ENCODE peak calls at places on chromosomes 3 and 15, in five cellular contexts. P is cardiac fibroblast, G is MCF 10A, T is GM12864, H is HCT116. L is an unnamed sample.

GRCh38 chr15:91480426-91480825 is 373.1 kb upstream of the SLCO3A1 start:
- DNase-seq in P (no peak), G (no peak), T (no peak), H (no peak), L (no peak)

GRCh38 chr15:82585072-82585471 is 44.8 kb upstream of the RPS17 start:
- DNase-seq in P (peak), G (peak), T (no peak), H (no peak), L (peak)

GRCh38 chr3:157530637-157531300 is 27.6 kb upstream of the VEPH1 start:
- DNase-seq in P (peak), G (no peak), T (no peak), H (no peak), L (peak)

GRCh38 chr3:127982155-127982554 is 67.1 kb downstream of the KBTBD12 start:
- DNase-seq in P (no peak), G (no peak), T (no peak), H (no peak), L (no peak)

GRCh38 chr3:134937256-134938023 is 142.4 kb downstream of the EPHB1 start:
- DNase-seq in P (no peak), G (peak), T (no peak), H (no peak), L (no peak)

GRCh38 chr3:178597388-178597787 is 61.2 kb downstream of the KCNMB2 start:
- DNase-seq in P (no peak), G (no peak), T (no peak), H (no peak), L (no peak)

GRCh38 chr3:64530434-64531049 is 157.3 kb downstream of the ADAMTS9 start:
- DNase-seq in P (peak), G (peak), T (no peak), H (peak), L (peak)

GRCh38 chr3:51340989-51341636 is 44.0 kb upstream of the MANF start:
- DNase-seq in P (peak), G (peak), T (no peak), H (peak), L (peak)

GRCh38 chr3:101725192-101725889 is 927 bp downstream of the CEP97 start:
- DNase-seq in P (peak), G (peak), T (no peak), H (no peak), L (no peak)

GRCh38 chr3:79724206-79724605 is 43.6 kb downstream of the ROBO1 start:
- DNase-seq in P (no peak), G (peak), T (no peak), H (no peak), L (no peak)

DNA sequence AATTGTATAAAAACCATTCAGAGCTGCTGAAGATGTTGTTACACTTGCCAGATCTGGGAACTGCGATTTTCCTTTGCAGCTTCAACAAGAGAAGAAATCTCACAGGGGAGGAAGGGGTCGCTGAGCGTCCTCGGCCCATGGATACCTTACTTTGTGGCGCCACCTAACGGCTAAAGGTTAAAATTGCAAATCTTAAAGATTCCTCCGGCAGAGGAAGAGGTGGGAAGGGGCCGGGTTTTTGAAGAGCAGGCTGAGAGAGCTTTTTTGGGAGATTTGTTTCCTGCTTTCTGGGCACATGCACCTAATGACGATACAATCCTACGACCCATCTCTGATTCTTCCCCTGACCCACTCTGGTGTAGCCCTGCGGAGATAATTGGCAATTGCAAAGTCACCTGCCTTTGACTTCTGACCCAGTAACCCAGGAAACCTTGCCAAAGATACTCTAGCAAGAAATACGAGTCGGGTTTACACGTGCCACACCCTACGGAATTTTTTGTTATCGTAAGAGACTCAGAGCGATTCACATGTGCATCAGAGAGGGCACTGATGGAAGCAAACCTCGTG is 55.4 kb upstream of the CHRNA7 start:
- DNase-seq in P (peak), G (peak), T (no peak), H (no peak), L (peak)
- TF ChIP-seq CTCF in P (peak), G (peak), T (peak), H (peak), L (peak)

DNA sequence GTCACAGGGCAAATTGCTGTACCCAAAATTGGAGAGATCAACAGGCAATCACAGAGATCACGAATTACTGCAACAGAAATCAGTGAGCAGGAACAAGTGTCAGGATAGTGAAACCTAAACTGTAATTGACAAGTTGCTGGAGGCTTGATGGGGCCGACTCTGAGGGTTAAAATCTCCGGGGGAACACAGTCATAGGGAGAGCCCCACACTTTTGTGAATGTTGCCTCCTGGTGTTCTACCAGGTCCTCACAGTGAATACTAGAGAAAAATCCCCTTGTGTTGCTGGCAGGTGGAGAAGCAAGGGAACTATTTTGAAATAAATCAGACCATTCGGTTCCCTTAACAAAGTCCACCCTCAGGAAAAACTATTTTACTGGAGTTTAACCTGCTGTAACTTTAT is 697.5 kb upstream of the CBLB start:
- DNase-seq in P (no peak), G (peak), T (peak), H (no peak), L (no peak)
- TF ChIP-seq CTCF in P (peak), G (no peak), T (peak), H (peak), L (peak)

GRCh38 chr3:179958143-179958542 is 78.6 kb downstream of the PEX5L start:
- DNase-seq in P (no peak), G (no peak), T (no peak), H (no peak), L (no peak)
- TF ChIP-seq CTCF in P (no peak), G (no peak), T (no peak), H (no peak), L (no peak)

DNA sequence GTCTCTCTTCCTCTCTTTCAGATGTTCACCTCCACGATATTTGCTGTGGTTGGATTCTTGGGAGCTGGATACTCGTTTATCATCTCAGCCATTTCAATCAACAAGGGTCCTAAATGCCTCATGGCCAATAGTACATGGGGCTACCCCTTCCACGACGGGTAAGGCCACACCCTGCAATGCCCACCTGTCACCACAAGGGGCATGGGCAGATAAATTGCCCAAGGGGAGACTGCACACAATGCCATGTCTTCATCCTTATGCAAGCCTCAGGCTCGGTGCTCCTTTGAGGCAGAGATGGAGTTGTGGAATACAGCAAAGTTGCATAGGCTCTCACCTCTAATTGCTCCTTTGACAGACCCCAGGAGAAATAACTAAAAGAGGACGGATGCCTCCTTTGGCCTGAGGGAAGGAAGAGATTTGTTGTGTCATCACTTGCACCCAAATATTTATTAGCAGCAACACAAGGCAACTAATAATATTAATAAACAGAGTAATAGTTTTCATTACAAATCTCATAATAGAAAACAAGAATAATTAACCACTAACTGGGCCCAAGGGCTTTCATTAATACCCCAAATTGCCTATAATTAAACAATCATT is 13.2 kb downstream of the TM4SF4 start:
- DNase-seq in P (no peak), G (peak), T (no peak), H (peak), L (no peak)
- TF ChIP-seq CTCF in P (peak), G (peak), T (peak), H (peak), L (peak)

GRCh38 chr15:29669823-29670222 is 152.4 kb downstream of the TJP1 start:
- DNase-seq in P (peak), G (peak), T (no peak), H (no peak), L (peak)

GRCh38 chr15:29670266-29670665 is 152.0 kb downstream of the TJP1 start:
- DNase-seq in P (no peak), G (no peak), T (no peak), H (no peak), L (no peak)

GRCh38 chr15:29666241-29666640 is 156.0 kb downstream of the TJP1 start:
- DNase-seq in P (no peak), G (no peak), T (no peak), H (no peak), L (no peak)

GRCh38 chr15:29665441-29665985 is 156.8 kb downstream of the TJP1 start:
- DNase-seq in P (peak), G (no peak), T (no peak), H (no peak), L (no peak)

GRCh38 chr15:29668120-29668602 is 154.1 kb downstream of the TJP1 start:
- DNase-seq in P (peak), G (peak), T (peak), H (peak), L (peak)
- TF ChIP-seq CTCF in P (peak), G (peak), T (peak), H (peak), L (peak)

DNA sequence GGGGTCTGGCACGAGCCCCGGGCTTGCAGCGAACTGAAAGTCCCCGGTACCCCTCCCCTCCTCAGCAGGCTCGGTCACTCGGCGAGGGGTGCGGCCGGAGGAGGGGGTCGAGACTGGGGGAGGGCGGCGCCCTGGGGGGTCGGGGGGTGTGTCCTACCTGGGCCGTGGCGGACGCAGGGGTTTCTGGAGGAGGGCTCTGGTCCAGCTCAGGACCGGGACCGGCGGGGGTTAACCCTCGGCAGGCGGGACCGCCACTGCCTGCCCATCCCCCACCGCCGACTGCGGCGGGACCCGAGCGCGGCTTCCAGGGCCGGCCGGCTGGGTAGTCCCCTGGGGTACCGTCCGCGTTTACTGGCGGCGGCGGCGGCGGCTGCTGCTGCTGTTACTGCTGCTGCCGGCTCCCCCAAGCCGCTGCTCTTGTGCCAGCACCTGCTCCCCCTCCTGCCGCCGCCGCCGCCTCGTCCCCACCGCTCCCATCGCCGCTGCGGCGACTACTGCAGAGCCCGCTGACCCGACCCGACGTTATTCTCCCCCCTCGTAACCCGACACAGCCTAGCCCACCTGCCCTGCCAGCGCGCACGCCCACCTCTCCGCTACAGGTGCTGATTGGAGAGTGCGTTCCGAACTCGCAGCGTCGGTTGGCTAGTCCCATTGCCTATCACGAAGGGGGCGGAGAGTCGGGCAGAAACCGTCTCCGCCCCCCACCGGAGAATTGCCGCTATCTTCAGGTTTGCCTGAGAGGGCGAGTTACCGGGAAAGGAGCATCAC is at the start of gene TTBK2:
- DNase-seq in P (peak), G (peak), T (peak), H (peak), L (peak)
- TF ChIP-seq CTCF in P (peak), G (no peak), T (peak), H (no peak), L (no peak)

GRCh38 chr3:71191031-71191482 is 392.5 kb downstream of the FOXP1 start:
- DNase-seq in P (no peak), G (no peak), T (no peak), H (no peak), L (no peak)
- TF ChIP-seq CTCF in P (no peak), G (no peak), T (no peak), H (no peak), L (no peak)

DNA sequence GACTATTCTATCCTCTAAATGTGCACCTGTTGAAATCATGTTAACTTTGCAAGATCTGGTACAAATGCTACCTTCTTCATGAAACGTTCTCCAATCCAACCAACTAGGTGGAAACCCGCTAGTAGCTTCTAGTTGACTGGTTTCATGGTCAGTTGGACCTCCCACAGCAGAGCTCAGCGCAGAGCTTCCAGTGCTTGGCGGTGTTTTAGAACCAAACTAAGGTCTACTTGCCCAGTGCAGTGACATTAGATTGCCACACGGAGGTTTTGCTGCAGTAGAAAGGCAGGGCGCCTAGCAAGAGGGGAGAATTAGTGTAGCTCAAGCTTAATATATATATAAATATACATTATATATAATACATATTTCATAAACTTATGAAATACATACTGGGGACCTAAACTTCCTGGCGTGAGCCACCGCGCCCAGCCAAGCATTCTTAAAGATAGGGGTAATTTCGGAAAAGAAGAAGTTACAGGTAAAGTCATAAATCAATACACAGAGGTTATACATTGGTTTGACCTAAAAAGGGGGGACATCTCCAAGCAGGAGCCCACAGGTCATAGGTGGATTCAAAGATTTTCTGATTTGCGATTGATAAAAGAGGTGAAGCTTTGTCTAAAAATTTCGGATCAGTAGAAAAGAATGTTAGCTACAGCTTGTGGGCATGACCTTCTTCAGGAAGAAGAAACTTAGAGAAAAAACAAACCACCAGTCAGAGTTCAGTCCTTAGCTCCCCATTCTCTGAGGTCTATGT is 2.0 kb upstream of the OXSR1 start:
- DNase-seq in P (no peak), G (no peak), T (no peak), H (no peak), L (no peak)
- TF ChIP-seq CTCF in P (peak), G (no peak), T (peak), H (peak), L (peak)

GRCh38 chr3:40104441-40104840 is 205.1 kb upstream of the EIF1B start:
- DNase-seq in P (no peak), G (peak), T (no peak), H (no peak), L (no peak)

GRCh38 chr3:40108643-40109042 is 200.9 kb upstream of the EIF1B start:
- DNase-seq in P (no peak), G (peak), T (no peak), H (no peak), L (no peak)

GRCh38 chr3:40109641-40110490 is 199.6 kb upstream of the EIF1B start:
- DNase-seq in P (peak), G (peak), T (no peak), H (no peak), L (no peak)
- TF ChIP-seq CTCF in P (peak), G (no peak), T (no peak), H (peak), L (peak)

DNA sequence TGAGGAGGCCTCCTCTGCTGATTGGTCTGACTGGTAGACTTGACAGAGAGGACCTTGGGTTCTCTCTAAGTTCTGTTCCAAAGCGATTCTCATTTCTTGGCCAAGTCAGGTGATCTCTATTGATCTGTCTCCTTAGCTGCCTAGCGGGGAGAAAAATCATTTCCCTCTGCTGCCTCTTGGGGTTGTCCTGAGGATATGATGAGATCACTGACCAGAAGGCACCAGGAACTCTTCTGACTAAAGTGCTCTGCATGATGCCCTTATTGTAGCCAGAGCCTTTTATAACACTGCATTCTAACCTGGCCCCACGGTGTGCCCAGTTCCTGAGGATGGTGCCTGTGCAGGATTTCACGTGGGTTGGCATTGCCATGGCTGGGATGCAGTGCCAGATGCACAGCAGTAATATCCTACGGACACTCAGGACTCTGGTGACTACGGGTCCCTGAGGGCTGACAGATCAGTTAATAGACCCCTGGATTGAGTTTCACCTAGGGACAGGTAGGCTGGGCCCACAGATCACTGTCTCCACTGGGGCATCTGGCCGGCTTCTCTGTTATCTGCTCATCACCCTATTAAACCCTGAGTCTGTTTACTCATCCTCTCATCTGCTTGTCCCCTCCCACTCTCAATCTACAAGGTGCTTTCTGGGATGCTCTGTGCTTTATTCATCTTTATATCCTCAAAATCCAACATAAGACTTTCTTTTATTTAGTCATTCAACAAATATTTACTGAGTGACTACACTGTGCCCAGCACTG is 3.9 kb upstream of the HEG1 start:
- DNase-seq in P (no peak), G (no peak), T (no peak), H (no peak), L (no peak)
- TF ChIP-seq CTCF in P (peak), G (no peak), T (no peak), H (peak), L (peak)

L was measured in brain microvascular endothelial cell.